ENCODE peak calls at places on chromosomes 3 and 15, in six cellular contexts. W is GM12878, M is AG08396, E is EH, U is fibroblast of the aortic adventitia, R is cardiac fibroblast. D is an unnamed sample.
A peak's percentile ranks its signal among the peaks of the same experiment; 100 is the strongest.

GRCh38 chr3:100954990-100955389 is 38.2 kb downstream of the ABI3BP start:
- DNase-seq in M (peak; percentile 78), W (no peak), U (peak; percentile 96), R (peak; percentile 75), E (peak; percentile 99), D (no peak)

GRCh38 chr15:78937132-78937739 is 7.6 kb downstream of the CTSH start:
- DNase-seq in M (no peak), U (peak; percentile 82), R (peak; percentile 77), W (no peak), E (no peak), D (no peak)

GRCh38 chr15:49831206-49831965 is 210.5 kb downstream of the DTWD1 start:
- DNase-seq in M (peak; percentile 63), E (peak; percentile 99), U (peak; percentile 90), W (no peak), R (peak; percentile 93), D (no peak)

GRCh38 chr3:43892535-43892934 is 201.8 kb downstream of the ABHD5 start:
- DNase-seq in M (no peak), U (no peak), R (no peak), E (no peak), W (peak; percentile 60), D (no peak)

GRCh38 chr3:178129109-178129508 is 407.1 kb upstream of the KCNMB2 start:
- DNase-seq in M (no peak), U (peak; percentile 42), E (no peak), R (peak; percentile 38), W (no peak), D (no peak)

GRCh38 chr3:179658584-179658983 is 5.7 kb downstream of the USP13 start:
- DNase-seq in E (no peak), M (no peak), U (no peak), R (no peak), W (no peak), D (no peak)

GRCh38 chr3:48432411-48433371 is 2.8 kb upstream of the PLXNB1 start:
- DNase-seq in U (no peak), M (no peak), R (no peak), W (no peak), E (peak; percentile 7), D (peak; percentile 94)

GRCh38 chr3:142064454-142064853 is 84.9 kb downstream of the TFDP2 start:
- DNase-seq in U (no peak), E (no peak), W (no peak), M (no peak), R (no peak), D (no peak)

GRCh38 chr15:45162771-45163507 is 24.8 kb downstream of the SHF start:
- DNase-seq in R (peak; percentile 87), E (peak; percentile 84), W (peak; percentile 27), U (peak; percentile 84), M (peak; percentile 93), D (peak; percentile 94)

GRCh38 chr3:119492128-119492527 is 6.2 kb upstream of the TIMMDC1 start:
- DNase-seq in R (no peak), E (no peak), U (no peak), W (no peak), M (no peak), D (no peak)

GRCh38 chr3:139520028-139520737 is 19.4 kb downstream of the RBP1 start:
- DNase-seq in U (peak; percentile 51), M (no peak), W (no peak), R (peak; percentile 56), E (no peak), D (peak; percentile 81)

GRCh38 chr15:28885630-28886430 is at the start of gene APBA2:
- DNase-seq in R (peak; percentile 52), M (peak; percentile 73), E (peak; percentile 49), U (peak; percentile 7), W (no peak), D (peak; percentile 55)

GRCh38 chr3:168877899-168878298 is 782.2 kb upstream of the GOLIM4 start:
- DNase-seq in W (no peak), M (no peak), R (no peak), U (no peak), E (no peak), D (no peak)

GRCh38 chr3:118478706-118479276 is 555.9 kb downstream of the IGSF11 start:
- DNase-seq in W (no peak), U (no peak), R (no peak), M (no peak), E (no peak), D (peak; percentile 55)

GRCh38 chr3:5022966-5023776 is 43.9 kb downstream of the BHLHE40 start:
- DNase-seq in W (no peak), E (peak; percentile 98), R (peak; percentile 93), M (peak; percentile 89), U (peak; percentile 98), D (peak; percentile 87)

GRCh38 chr3:48624767-48625166 is 3.2 kb upstream of the TMEM89 start:
- DNase-seq in E (no peak), M (no peak), U (no peak), R (no peak), W (no peak), D (no peak)

GRCh38 chr15:77742127-77742526 is 109.4 kb upstream of the LINGO1 start:
- DNase-seq in M (no peak), W (no peak), U (no peak), E (no peak), R (no peak), D (no peak)

GRCh38 chr3:111610612-111611054 is 15.5 kb upstream of the ZBED2 start:
- DNase-seq in U (no peak), E (no peak), R (no peak), W (no peak), M (no peak), D (no peak)

GRCh38 chr3:11593318-11594034 is 50.2 kb downstream of the VGLL4 start:
- DNase-seq in W (no peak), R (no peak), U (no peak), M (no peak), E (no peak), D (no peak)

GRCh38 chr3:181860243-181860642 is 148.5 kb downstream of the SOX2 start:
- DNase-seq in W (no peak), U (no peak), R (no peak), M (no peak), E (no peak), D (no peak)

GRCh38 chr3:88809993-88810392 is 297.4 kb upstream of the EPHA3 start:
- DNase-seq in W (no peak), U (peak; percentile 13), M (no peak), R (peak; percentile 10), E (peak; percentile 35), D (no peak)

GRCh38 chr15:43253431-43254403 is 13.0 kb downstream of the TGM5 start:
- DNase-seq in U (peak; percentile 29), M (no peak), R (peak; percentile 50), W (peak; percentile 89), E (peak; percentile 30), D (no peak)

GRCh38 chr3:35965908-35966307 is 326.6 kb downstream of the ARPP21 start:
- DNase-seq in W (no peak), R (peak; percentile 67), M (peak; percentile 7), E (peak; percentile 53), U (peak; percentile 81), D (no peak)

GRCh38 chr3:98887684-98888083 is 13.8 kb downstream of the DCBLD2 start:
- DNase-seq in U (no peak), M (no peak), R (no peak), W (no peak), E (no peak), D (no peak)

GRCh38 chr3:84318273-84318809 is 640.4 kb upstream of the CADM2 start:
- DNase-seq in E (no peak), R (no peak), U (no peak), W (no peak), M (no peak), D (peak; percentile 33)